ENCODE peak calls at places on chromosomes 16 and 17, in seven cellular contexts. I, W, F, C, E, U and S are unnamed samples.

GRCh38 chr17:65762973-65763372 is 201.5 kb upstream of the AXIN2 start:
- DNase-seq in W (no peak), C (no peak), I (no peak), E (no peak), F (no peak), U (no peak), S (no peak)

GRCh38 chr17:77312061-77312684 is 171.4 kb downstream of the SEC14L1 start:
- DNase-seq in C (no peak), E (no peak), I (no peak), F (no peak), W (peak), U (no peak), S (no peak)

GRCh38 chr17:81345211-81346089 is 49.8 kb upstream of the BAHCC1 start:
- DNase-seq in U (peak), F (peak), C (no peak), E (peak), I (peak), W (peak), S (peak)

GRCh38 chr17:49779730-49780220 is 8.7 kb upstream of the KAT7 start:
- DNase-seq in I (no peak), U (peak), F (no peak), C (no peak), W (no peak), E (no peak), S (no peak)

GRCh38 chr16:67796099-67796718 is 10.2 kb downstream of the RANBP10 start:
- DNase-seq in U (no peak), F (no peak), I (no peak), C (no peak), E (no peak), W (no peak), S (no peak)

GRCh38 chr16:19431636-19432340 is 14.1 kb downstream of the TMC5 start:
- DNase-seq in F (peak), C (no peak), U (peak), E (no peak), I (no peak), W (no peak), S (no peak)

GRCh38 chr16:76670125-76670857 is 393.1 kb downstream of the CNTNAP4 start:
- DNase-seq in W (no peak), C (no peak), I (no peak), E (no peak), F (no peak), U (no peak), S (no peak)

GRCh38 chr16:87499189-87499486 is 6.3 kb upstream of the ZCCHC14 start:
- DNase-seq in W (no peak), F (no peak), I (no peak), C (no peak), U (no peak), E (no peak), S (no peak)

GRCh38 chr17:46764709-46765401 is 53.6 kb downstream of the WNT3 start:
- DNase-seq in E (no peak), U (no peak), F (peak), I (no peak), W (peak), C (no peak), S (peak)

GRCh38 chr17:35890774-35891155 is 10.6 kb upstream of the CCL5 start:
- DNase-seq in C (no peak), U (peak), F (peak), I (peak), E (no peak), W (no peak), S (no peak)

GRCh38 chr17:29699283-29699682 is 76.6 kb upstream of the CORO6 start:
- DNase-seq in W (no peak), F (no peak), C (no peak), U (no peak), I (no peak), E (no peak), S (peak)

GRCh38 chr17:58005031-58005727 is 1.9 kb downstream of the SRSF1 start:
- DNase-seq in C (no peak), W (no peak), F (no peak), I (no peak), U (no peak), E (no peak), S (no peak)
- H3K4me3 ChIP-seq in C (peak), W (peak), F (peak), I (no peak), U (peak), E (peak), S (peak)

GRCh38 chr17:19672009-19672837 is 23.7 kb downstream of the ALDH3A2 start:
- DNase-seq in F (no peak), C (no peak), W (peak), E (no peak), U (peak), I (no peak), S (peak)
- TF ChIP-seq CTCF in F (no peak), C (no peak), W (peak), E (no peak), U (no peak), I (no peak), S (peak)

GRCh38 chr17:6070280-6070894 is at the start of gene WSCD1:
- DNase-seq in E (no peak), F (no peak), I (no peak), U (peak), C (no peak), W (peak), S (no peak)
- H3K4me3 ChIP-seq in E (peak), F (peak), I (peak), U (peak), C (peak), W (peak), S (peak)

DNA sequence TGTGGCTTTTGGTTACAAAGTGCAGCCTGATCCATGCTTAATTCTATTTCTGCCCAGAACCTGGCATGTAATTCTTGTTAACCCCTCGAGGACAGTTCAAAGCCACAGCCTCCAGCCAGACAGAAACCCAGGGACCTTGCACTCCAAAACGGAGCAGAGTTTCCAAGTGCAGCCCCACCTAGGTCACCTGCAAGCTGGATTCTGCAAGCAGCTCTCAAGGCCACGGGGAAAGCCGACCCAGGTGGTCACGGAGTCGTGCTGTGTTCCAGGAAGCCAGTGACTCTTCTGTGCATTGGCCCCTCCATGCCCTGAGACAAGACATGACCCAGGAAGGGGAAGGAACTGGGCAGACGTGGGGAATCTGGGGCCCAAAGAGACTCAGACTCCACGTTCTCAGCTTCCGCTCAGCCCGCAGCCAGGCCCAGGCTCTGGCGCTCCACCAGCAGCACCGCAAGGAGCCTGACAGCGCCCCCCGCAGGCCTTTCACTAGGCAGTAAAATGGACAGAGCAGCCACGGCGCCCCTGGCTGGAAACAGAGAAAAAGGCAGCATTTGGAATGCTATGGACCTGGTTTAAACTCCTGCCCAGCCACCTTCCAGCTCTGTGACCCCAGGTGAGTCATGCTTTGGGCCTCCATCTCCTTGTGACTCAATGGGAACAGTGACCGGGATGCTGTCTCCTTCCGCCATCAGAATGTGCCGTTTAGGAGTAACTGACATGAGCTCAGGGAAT is 27.3 kb upstream of the GSG1L start:
- DNase-seq in C (no peak), E (no peak), I (no peak), F (no peak), W (peak), U (no peak), S (no peak)
- TF ChIP-seq CTCF in C (no peak), E (no peak), I (no peak), F (no peak), W (no peak), U (no peak), S (no peak)

DNA sequence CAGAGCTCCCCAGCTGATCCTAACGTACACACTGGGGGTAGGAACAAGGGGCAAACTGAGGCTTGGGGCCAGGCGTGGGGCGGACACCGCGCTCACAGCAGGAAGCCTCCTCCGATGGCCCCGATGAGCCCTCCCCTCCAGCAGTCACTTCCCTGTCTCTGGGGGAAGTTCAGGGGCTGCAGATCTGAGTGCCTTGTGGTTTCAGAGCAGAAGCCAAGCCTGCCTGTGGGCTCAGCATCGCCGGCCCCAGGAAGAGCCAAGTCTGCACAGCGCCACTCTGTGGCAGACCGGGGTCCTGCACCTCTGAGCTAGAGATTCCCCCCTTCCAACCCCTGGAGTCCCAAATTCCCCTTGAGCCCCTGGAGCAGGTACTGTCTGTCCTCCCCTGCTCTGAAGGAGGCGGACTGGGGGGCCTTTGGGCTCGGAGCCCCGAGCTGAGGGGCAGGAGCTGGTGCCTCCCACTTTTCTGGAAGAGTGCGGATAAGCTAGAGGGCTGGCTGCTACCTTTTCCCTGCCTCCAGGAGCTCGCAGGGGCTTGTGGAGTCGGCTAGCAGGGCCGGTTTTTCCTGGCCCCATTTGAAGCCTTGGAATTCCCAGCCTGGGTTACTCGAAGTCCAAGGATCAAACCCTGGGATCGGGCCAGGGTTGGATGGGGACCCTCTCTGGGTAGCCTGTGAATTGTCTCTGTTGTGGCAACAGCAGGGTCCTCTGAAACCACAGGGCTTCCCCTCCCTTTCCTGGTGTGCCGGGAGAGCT is 2.9 kb downstream of the GSE1 start:
- DNase-seq in I (peak), U (peak), E (peak), W (peak), C (no peak), F (peak), S (no peak)
- H3K4me3 ChIP-seq in I (peak), U (no peak), E (no peak), W (no peak), C (peak), F (no peak), S (peak)

GRCh38 chr17:6276711-6277110 is 158.2 kb downstream of the AIPL1 start:
- DNase-seq in U (no peak), C (no peak), E (no peak), I (no peak), W (no peak), F (no peak), S (no peak)
- TF ChIP-seq CTCF in U (no peak), C (no peak), E (no peak), I (no peak), W (no peak), F (no peak), S (no peak)

DNA sequence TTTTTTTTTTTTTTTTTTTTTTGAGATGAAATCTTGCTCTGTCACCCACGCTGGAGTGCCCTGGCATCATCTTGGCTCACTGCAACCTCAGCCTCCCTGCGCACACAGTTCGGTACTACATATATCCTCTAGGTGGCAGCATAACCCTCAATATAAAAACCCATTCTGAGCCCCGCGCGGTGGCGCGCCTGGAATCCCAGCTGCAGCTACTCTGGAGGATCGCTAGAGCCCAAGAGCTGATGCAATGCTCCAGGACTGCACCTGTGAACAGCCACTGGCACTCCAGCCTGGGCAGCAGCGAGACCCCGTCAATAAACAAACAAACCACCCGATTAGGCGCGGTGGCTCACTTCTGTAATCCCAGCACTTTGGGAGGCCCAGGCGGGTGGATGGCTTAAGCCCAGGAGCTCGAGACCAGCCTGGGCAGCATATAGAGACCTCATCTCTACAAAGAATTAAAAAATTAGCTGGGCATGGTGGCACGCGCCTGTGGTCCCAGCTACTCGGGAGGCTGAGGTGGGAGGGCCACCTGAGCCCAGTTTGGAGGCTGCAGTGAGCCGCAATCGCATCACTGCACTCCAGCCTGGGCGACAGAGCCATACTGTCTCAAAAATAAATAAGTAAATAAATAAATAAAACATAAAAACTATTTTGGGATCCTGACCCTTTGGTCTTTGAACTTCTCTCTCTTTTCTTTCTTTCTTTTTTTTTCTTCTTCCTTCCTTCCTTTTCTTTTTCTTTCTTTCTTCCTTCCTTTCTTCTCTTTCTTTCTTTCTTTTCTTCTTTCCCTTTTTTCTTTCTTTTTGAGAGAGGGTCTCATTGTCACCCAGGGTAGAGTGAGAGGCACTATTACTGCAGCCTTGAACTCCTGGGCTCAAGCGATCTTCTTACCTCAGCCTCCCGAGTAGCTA is 15.4 kb upstream of the AKAP10 start:
- DNase-seq in F (peak), E (peak), U (peak), I (peak), C (peak), W (peak), S (peak)
- H3K4me3 ChIP-seq in F (no peak), E (no peak), U (no peak), I (no peak), C (peak), W (no peak), S (no peak)

GRCh38 chr17:44324092-44324570 is 492 bp downstream of the SLC25A39 start:
- DNase-seq in F (no peak), U (peak), W (no peak), E (no peak), C (no peak), I (no peak), S (no peak)
- TF ChIP-seq CTCF in F (no peak), U (no peak), W (no peak), E (no peak), C (no peak), I (no peak), S (no peak)

GRCh38 chr16:3122926-3123570 is 10.7 kb downstream of the ZNF205 start:
- DNase-seq in F (no peak), E (no peak), U (no peak), W (no peak), I (no peak), C (no peak), S (no peak)
- H3K4me3 ChIP-seq in F (no peak), E (no peak), U (no peak), W (no peak), I (no peak), C (peak), S (no peak)

GRCh38 chr16:47424846-47425245 is 36.0 kb downstream of the ITFG1 start:
- DNase-seq in C (no peak), U (no peak), W (no peak), F (no peak), I (no peak), E (no peak), S (no peak)
- TF ChIP-seq CTCF in C (no peak), U (no peak), W (no peak), F (no peak), I (no peak), E (no peak), S (no peak)